ENCODE peak calls at places on chromosomes 2 and 18, in nine cellular contexts. S is A549, P is HCT116, E is GM23338, F is HepG2, Q is K562, W is Panc1, V is GM12878, G is SK-N-SH. K is an unnamed sample.

GRCh38 chr18:79919089-79919488 is 32.4 kb downstream of the SLC66A2 start:
- DNase-seq in S (no peak), P (no peak), E (no peak), F (no peak), Q (no peak), W (no peak), V (no peak), G (no peak), K (no peak)

GRCh38 chr2:238235856-238236255 is 4.0 kb downstream of the HES6 start:
- DNase-seq in S (no peak), P (no peak), E (no peak), F (no peak), Q (no peak), W (no peak), V (no peak), G (no peak), K (no peak)

GRCh38 chr2:57943271-57943670 is 103.3 kb upstream of the VRK2 start:
- DNase-seq in S (peak; percentile 10), P (no peak), E (peak; percentile 7), F (no peak), Q (no peak), W (no peak), V (no peak), G (no peak), K (no peak)

GRCh38 chr2:158179660-158180059 is 78.0 kb downstream of the UPP2 start:
- DNase-seq in S (peak; percentile 18), P (peak; percentile 13), E (peak; percentile 26), F (peak; percentile 35), Q (peak; percentile 39), W (no peak), V (no peak), G (no peak), K (peak; percentile 5)

GRCh38 chr2:49798570-49798969 is 644.3 kb upstream of the FSHR start:
- DNase-seq in S (no peak), P (no peak), E (no peak), F (no peak), Q (no peak), W (no peak), V (no peak), G (no peak), K (no peak)

GRCh38 chr18:61096231-61096630 is 237.0 kb upstream of the CDH20 start:
- DNase-seq in S (no peak), P (no peak), E (no peak), F (no peak), Q (no peak), W (no peak), V (no peak), G (no peak), K (no peak)

GRCh38 chr2:136235451-136236418 is 117.8 kb upstream of the CXCR4 start:
- DNase-seq in S (peak; percentile 51), P (peak; percentile 95), E (no peak), F (peak; percentile 35), Q (no peak), W (peak; percentile 41), V (no peak), G (no peak), K (no peak)

GRCh38 chr2:72673279-72673678 is 152.6 kb downstream of the EXOC6B start:
- DNase-seq in S (peak; percentile 81), P (no peak), E (no peak), F (peak; percentile 80), Q (no peak), W (no peak), V (no peak), G (no peak), K (no peak)

GRCh38 chr2:239238839-239239606 is 161.8 kb downstream of the HDAC4 start:
- DNase-seq in S (no peak), P (no peak), E (no peak), F (no peak), Q (no peak), W (no peak), V (no peak), G (no peak), K (no peak)

GRCh38 chr2:27855476-27855875 is 34.7 kb downstream of the RBKS start:
- DNase-seq in S (peak; percentile 59), P (no peak), E (no peak), F (no peak), Q (no peak), W (peak; percentile 15), V (no peak), G (no peak), K (no peak)

GRCh38 chr2:11310212-11310611 is 34.2 kb downstream of the ROCK2 start:
- DNase-seq in S (no peak), P (no peak), E (no peak), F (peak; percentile 14), Q (no peak), W (no peak), V (no peak), G (no peak), K (no peak)

GRCh38 chr2:173854840-173855239 is 110.3 kb downstream of the SP3 start:
- DNase-seq in S (no peak), P (no peak), E (no peak), F (no peak), Q (no peak), W (no peak), V (no peak), G (no peak), K (no peak)

GRCh38 chr2:170056900-170057299 is 121.0 kb upstream of the MYO3B start:
- DNase-seq in S (no peak), P (no peak), E (no peak), F (no peak), Q (no peak), W (no peak), V (no peak), G (no peak), K (no peak)

GRCh38 chr18:49052891-49053644 is 102.3 kb upstream of the SMAD7 start:
- DNase-seq in S (no peak), P (no peak), E (no peak), F (no peak), Q (no peak), W (no peak), V (no peak), G (peak; percentile 75), K (no peak)

GRCh38 chr2:41962912-41963652 is 84.7 kb upstream of the PKDCC start:
- DNase-seq in S (no peak), P (no peak), E (no peak), F (no peak), Q (no peak), W (no peak), V (no peak), G (no peak), K (no peak)

GRCh38 chr2:47640356-47640755 is 142.6 kb upstream of the MSH6 start:
- DNase-seq in S (no peak), P (no peak), E (no peak), F (no peak), Q (no peak), W (no peak), V (no peak), G (no peak), K (no peak)
- TF ChIP-seq REST in S (no peak), P (no peak), E (no peak), F (no peak), Q (no peak), W (no peak), V (no peak), G (no peak), K (no peak)

GRCh38 chr18:9545029-9545428 is 69.3 kb downstream of the PPP4R1 start:
- DNase-seq in S (no peak), P (no peak), E (no peak), F (no peak), Q (no peak), W (no peak), V (no peak), G (no peak), K (no peak)

GRCh38 chr18:9539938-9540337 is 64.6 kb downstream of the RALBP1 start:
- DNase-seq in S (no peak), P (no peak), E (no peak), F (no peak), Q (no peak), W (no peak), V (no peak), G (no peak), K (no peak)

GRCh38 chr18:9546468-9546867 is 67.9 kb downstream of the PPP4R1 start:
- DNase-seq in S (no peak), P (no peak), E (no peak), F (no peak), Q (no peak), W (no peak), V (no peak), G (no peak), K (no peak)

GRCh38 chr18:9539283-9539682 is 64.0 kb downstream of the RALBP1 start:
- DNase-seq in S (no peak), P (no peak), E (no peak), F (no peak), Q (no peak), W (no peak), V (no peak), G (no peak), K (no peak)

DNA sequence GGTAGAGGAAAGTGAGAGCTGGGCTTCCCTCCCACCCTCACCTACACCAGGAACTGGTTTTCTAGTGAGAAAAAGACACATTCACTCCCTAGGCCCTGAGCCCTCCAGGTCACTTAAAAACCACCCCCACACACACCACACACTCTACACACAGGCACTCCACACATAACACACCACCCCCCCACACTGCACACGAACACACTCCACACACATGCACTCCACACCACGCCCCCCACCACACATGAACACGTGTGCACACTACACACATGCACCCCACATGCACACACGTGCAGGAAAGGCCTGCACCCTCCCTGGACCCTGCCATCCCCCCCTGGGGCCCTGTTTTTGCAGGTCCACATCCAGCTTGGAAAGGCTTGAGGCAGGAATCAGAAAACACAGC is 67.6 kb downstream of the RALBP1 start:
- DNase-seq in S (no peak), P (no peak), E (no peak), F (no peak), Q (no peak), W (no peak), V (no peak), G (no peak), K (no peak)
- TF ChIP-seq REST in S (no peak), P (no peak), E (no peak), F (no peak), Q (no peak), W (no peak), V (no peak), G (no peak), K (no peak)

GRCh38 chr2:196635156-196635555 is 4.4 kb upstream of the CCDC150 start:
- DNase-seq in S (no peak), P (no peak), E (no peak), F (no peak), Q (no peak), W (no peak), V (no peak), G (no peak), K (no peak)

DNA sequence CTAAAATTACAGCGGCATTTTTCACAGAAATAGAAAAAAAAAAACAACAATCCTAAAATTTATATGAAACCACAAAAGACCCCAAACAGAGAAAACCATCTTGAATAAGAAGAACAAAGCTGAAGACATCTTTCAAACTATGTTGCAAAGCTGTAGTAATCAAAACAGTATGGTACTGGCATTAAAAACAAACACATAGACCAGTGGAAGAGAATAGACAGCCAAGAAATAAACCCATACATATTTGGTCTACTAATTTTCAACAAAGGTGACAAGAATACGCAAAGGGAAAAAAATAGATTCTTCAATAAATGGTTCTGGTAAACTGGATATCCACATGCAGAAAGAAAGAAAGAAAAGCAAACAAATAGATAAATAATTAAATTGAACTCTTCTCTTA is 9.0 kb upstream of the CCDC150 start:
- DNase-seq in S (no peak), P (no peak), E (no peak), F (no peak), Q (no peak), W (no peak), V (no peak), G (no peak), K (no peak)
- TF ChIP-seq REST in S (no peak), P (no peak), E (no peak), F (no peak), Q (no peak), W (no peak), V (no peak), G (no peak), K (no peak)

GRCh38 chr18:11947214-11948119 is 33.8 kb upstream of the IMPA2 start:
- DNase-seq in S (peak; percentile 98), P (peak; percentile 90), E (peak; percentile 94), F (peak; percentile 79), Q (peak; percentile 99), W (no peak), V (peak; percentile 69), G (no peak), K (peak; percentile 98)
- TF ChIP-seq REST in S (no peak), P (no peak), E (peak; percentile 18), F (no peak), Q (no peak), W (no peak), V (no peak), G (no peak), K (no peak)